ENCODE peak calls at places on chromosomes 1 and 21, in seven cellular contexts. L is left cardiac atrium, Y is DMS153, R is HuH-7, S is SK-MEL-5, Z is AG08395, E is skeletal muscle cell. U is an unnamed sample.

GRCh38 chr1:168498159-168498609 is 45.6 kb downstream of the XCL2 start:
- DNase-seq in L (no peak), Y (peak; percentile 55), R (no peak), S (peak; percentile 7), Z (peak; percentile 27), E (peak; percentile 43), U (no peak)

GRCh38 chr1:239912471-239912870 is 179.2 kb upstream of the FMN2 start:
- DNase-seq in L (no peak), Y (no peak), R (no peak), S (no peak), Z (peak; percentile 72), E (peak; percentile 28), U (no peak)

GRCh38 chr1:43348809-43349593 is 9.8 kb upstream of the CDC20 start:
- DNase-seq in L (peak; percentile 86), Y (peak; percentile 93), R (peak; percentile 94), S (peak; percentile 87), Z (peak; percentile 52), E (no peak), U (peak; percentile 82)

GRCh38 chr1:216723274-216723780 is at the start of gene ESRRG:
- DNase-seq in L (peak; percentile 60), Y (peak; percentile 93), R (peak; percentile 63), S (peak; percentile 56), Z (no peak), E (no peak), U (peak; percentile 72)

GRCh38 chr1:11944358-11944981 is 10.0 kb downstream of the PLOD1 start:
- DNase-seq in L (no peak), Y (peak; percentile 87), R (no peak), S (no peak), Z (no peak), E (no peak), U (no peak)

GRCh38 chr1:91754348-91754747 is 131.6 kb downstream of the TGFBR3 start:
- DNase-seq in L (no peak), Y (no peak), R (no peak), S (no peak), Z (peak; percentile 38), E (no peak), U (no peak)

GRCh38 chr1:22131875-22132486 is 10.9 kb downstream of the WNT4 start:
- DNase-seq in L (peak; percentile 47), Y (peak; percentile 52), R (peak; percentile 93), S (peak; percentile 58), Z (no peak), E (no peak), U (peak; percentile 55)

GRCh38 chr1:171762143-171762563 is 19.3 kb upstream of the METTL13 start:
- DNase-seq in L (no peak), Y (no peak), R (no peak), S (no peak), Z (no peak), E (no peak), U (no peak)

GRCh38 chr21:33844104-33844889 is 71.3 kb downstream of the ATP5PO start:
- DNase-seq in L (peak; percentile 50), Y (no peak), R (no peak), S (no peak), Z (peak; percentile 79), E (peak; percentile 47), U (peak; percentile 78)

GRCh38 chr1:19620786-19621185 is 23.3 kb upstream of the NBL1 start:
- DNase-seq in L (no peak), Y (no peak), R (no peak), S (no peak), Z (peak; percentile 60), E (no peak), U (no peak)

GRCh38 chr1:196148367-196148970 is 459.8 kb downstream of the KCNT2 start:
- DNase-seq in L (no peak), Y (no peak), R (no peak), S (peak; percentile 57), Z (peak; percentile 10), E (no peak), U (no peak)

GRCh38 chr1:39214021-39214713 is 9.7 kb downstream of the MACF1 start:
- DNase-seq in L (no peak), Y (no peak), R (peak; percentile 36), S (no peak), Z (no peak), E (no peak), U (peak; percentile 24)

GRCh38 chr1:195971589-195971988 is 636.7 kb downstream of the KCNT2 start:
- DNase-seq in L (no peak), Y (no peak), R (no peak), S (no peak), Z (no peak), E (no peak), U (no peak)

GRCh38 chr1:43415901-43416300 is 26.2 kb downstream of the SZT2 start:
- DNase-seq in L (no peak), Y (no peak), R (no peak), S (no peak), Z (no peak), E (no peak), U (peak; percentile 27)

GRCh38 chr1:85576256-85576641 is 4.3 kb upstream of the CCN1 start:
- DNase-seq in L (no peak), Y (no peak), R (no peak), S (peak; percentile 29), Z (no peak), E (no peak), U (no peak)

GRCh38 chr1:39472826-39473225 is 18.6 kb upstream of the BMP8A start:
- DNase-seq in L (no peak), Y (no peak), R (no peak), S (no peak), Z (no peak), E (no peak), U (no peak)

GRCh38 chr1:230375149-230375548 is 51.0 kb downstream of the PGBD5 start:
- DNase-seq in L (no peak), Y (no peak), R (no peak), S (no peak), Z (no peak), E (no peak), U (no peak)

GRCh38 chr1:1889090-1889750 is 1.7 kb downstream of the GNB1 start:
- DNase-seq in L (no peak), Y (no peak), R (no peak), S (no peak), Z (no peak), E (no peak), U (peak; percentile 18)

GRCh38 chr21:42010507-42011493 is 640 bp upstream of the ZBTB21 start:
- DNase-seq in L (no peak), Y (no peak), R (peak; percentile 49), S (peak; percentile 2), Z (no peak), E (no peak), U (peak; percentile 57)

GRCh38 chr1:10122926-10123325 is 87.4 kb upstream of the KIF1B start:
- DNase-seq in L (no peak), Y (no peak), R (no peak), S (no peak), Z (peak; percentile 21), E (no peak), U (no peak)

GRCh38 chr1:210747890-210748289 is 386.1 kb downstream of the KCNH1 start:
- DNase-seq in L (no peak), Y (no peak), R (no peak), S (no peak), Z (no peak), E (no peak), U (no peak)

GRCh38 chr1:40818264-40818961 is 34.8 kb downstream of the KCNQ4 start:
- DNase-seq in L (peak; percentile 78), Y (peak; percentile 89), R (no peak), S (no peak), Z (peak; percentile 63), E (no peak), U (peak; percentile 88)

GRCh38 chr1:193700710-193701355 is 514.4 kb upstream of the B3GALT2 start:
- DNase-seq in L (no peak), Y (no peak), R (no peak), S (no peak), Z (peak; percentile 1), E (no peak), U (no peak)

GRCh38 chr21:28132713-28133112 is 860.0 kb downstream of the LTN1 start:
- DNase-seq in L (no peak), Y (no peak), R (no peak), S (no peak), Z (no peak), E (no peak), U (no peak)

GRCh38 chr1:19654386-19654785 is 10.3 kb downstream of the NBL1 start:
- DNase-seq in L (no peak), Y (no peak), R (no peak), S (no peak), Z (no peak), E (no peak), U (no peak)

U was measured in right cardiac atrium.